ENCODE peak calls at places on chromosomes 12 and 14, in nine cellular contexts. One of them, this sample, is unnamed.

GRCh38 chr12:92977326-92977725 is 48.2 kb upstream of the EEA1 start:
- DNase-seq in MM.1S: no peak
- DNase-seq in HCT116: no peak
- DNase-seq in fibroblast of lung: no peak
- DNase-seq in astrocyte: no peak
- DNase-seq in K562: no peak
- DNase-seq in mammary epithelial cell: peak; percentile 35
- DNase-seq in H1: no peak
- DNase-seq in PC-3: no peak
- DNase-seq in this sample: no peak

GRCh38 chr14:51328089-51328941 is 88.3 kb downstream of the TMX1 start:
- DNase-seq in MM.1S: peak; percentile 56
- DNase-seq in HCT116: no peak
- DNase-seq in fibroblast of lung: peak; percentile 83
- DNase-seq in astrocyte: peak; percentile 78
- DNase-seq in K562: no peak
- DNase-seq in mammary epithelial cell: peak; percentile 80
- DNase-seq in H1: no peak
- DNase-seq in PC-3: peak; percentile 41
- DNase-seq in this sample: no peak

GRCh38 chr14:86683525-86683924 is 1153.6 kb downstream of the FLRT2 start:
- DNase-seq in MM.1S: no peak
- DNase-seq in HCT116: no peak
- DNase-seq in fibroblast of lung: no peak
- DNase-seq in astrocyte: no peak
- DNase-seq in K562: no peak
- DNase-seq in mammary epithelial cell: no peak
- DNase-seq in H1: no peak
- DNase-seq in PC-3: no peak
- DNase-seq in this sample: no peak

GRCh38 chr12:52867636-52868035 is 18.8 kb upstream of the KRT78 start:
- DNase-seq in MM.1S: no peak
- DNase-seq in HCT116: no peak
- DNase-seq in fibroblast of lung: no peak
- DNase-seq in astrocyte: no peak
- DNase-seq in K562: no peak
- DNase-seq in mammary epithelial cell: peak; percentile 59
- DNase-seq in H1: no peak
- DNase-seq in PC-3: no peak
- DNase-seq in this sample: no peak

GRCh38 chr12:91098942-91099341 is 12.4 kb downstream of the LUM start:
- DNase-seq in MM.1S: no peak
- DNase-seq in HCT116: peak; percentile 24
- DNase-seq in fibroblast of lung: peak; percentile 96
- DNase-seq in astrocyte: peak; percentile 95
- DNase-seq in K562: no peak
- DNase-seq in mammary epithelial cell: peak; percentile 76
- DNase-seq in H1: no peak
- DNase-seq in PC-3: peak; percentile 77
- DNase-seq in this sample: peak; percentile 77

GRCh38 chr14:31380106-31380505 is 40.2 kb downstream of the HEATR5A start:
- DNase-seq in MM.1S: no peak
- DNase-seq in HCT116: no peak
- DNase-seq in fibroblast of lung: peak; percentile 67
- DNase-seq in astrocyte: peak; percentile 61
- DNase-seq in K562: no peak
- DNase-seq in mammary epithelial cell: no peak
- DNase-seq in H1: no peak
- DNase-seq in PC-3: no peak
- DNase-seq in this sample: no peak

GRCh38 chr12:12010277-12011031 is 60.3 kb upstream of the BCL2L14 start:
- DNase-seq in MM.1S: peak; percentile 69
- DNase-seq in HCT116: no peak
- DNase-seq in fibroblast of lung: peak; percentile 93
- DNase-seq in astrocyte: peak; percentile 91
- DNase-seq in K562: no peak
- DNase-seq in mammary epithelial cell: peak; percentile 88
- DNase-seq in H1: no peak
- DNase-seq in PC-3: peak; percentile 54
- DNase-seq in this sample: no peak

GRCh38 chr14:56065621-56066295 is 52.5 kb upstream of the PELI2 start:
- DNase-seq in MM.1S: no peak
- DNase-seq in HCT116: no peak
- DNase-seq in fibroblast of lung: no peak
- DNase-seq in astrocyte: no peak
- DNase-seq in K562: no peak
- DNase-seq in mammary epithelial cell: no peak
- DNase-seq in H1: no peak
- DNase-seq in PC-3: no peak
- DNase-seq in this sample: no peak

GRCh38 chr12:56087220-56087619 is 7.3 kb downstream of the ERBB3 start:
- DNase-seq in MM.1S: no peak
- DNase-seq in HCT116: no peak
- DNase-seq in fibroblast of lung: no peak
- DNase-seq in astrocyte: no peak
- DNase-seq in K562: no peak
- DNase-seq in mammary epithelial cell: no peak
- DNase-seq in H1: no peak
- DNase-seq in PC-3: peak; percentile 11
- DNase-seq in this sample: no peak

GRCh38 chr12:1566449-1567135 is 27.8 kb downstream of the FBXL14 start:
- DNase-seq in MM.1S: no peak
- DNase-seq in HCT116: no peak
- DNase-seq in fibroblast of lung: no peak
- DNase-seq in astrocyte: no peak
- DNase-seq in K562: peak; percentile 48
- DNase-seq in mammary epithelial cell: no peak
- DNase-seq in H1: no peak
- DNase-seq in PC-3: no peak
- DNase-seq in this sample: no peak

GRCh38 chr14:78902010-78902623 is 731.9 kb downstream of the NRXN3 start:
- DNase-seq in MM.1S: peak; percentile 21
- DNase-seq in HCT116: no peak
- DNase-seq in fibroblast of lung: peak; percentile 41
- DNase-seq in astrocyte: peak; percentile 19
- DNase-seq in K562: peak; percentile 4
- DNase-seq in mammary epithelial cell: peak; percentile 11
- DNase-seq in H1: peak; percentile 63
- DNase-seq in PC-3: peak; percentile 29
- DNase-seq in this sample: peak; percentile 66

GRCh38 chr14:50657753-50658152 is 10.4 kb downstream of the SAV1 start:
- DNase-seq in MM.1S: no peak
- DNase-seq in HCT116: no peak
- DNase-seq in fibroblast of lung: no peak
- DNase-seq in astrocyte: no peak
- DNase-seq in K562: no peak
- DNase-seq in mammary epithelial cell: no peak
- DNase-seq in H1: no peak
- DNase-seq in PC-3: no peak
- DNase-seq in this sample: no peak

GRCh38 chr14:26905219-26905618 is 307.4 kb upstream of the NOVA1 start:
- DNase-seq in MM.1S: no peak
- DNase-seq in HCT116: no peak
- DNase-seq in fibroblast of lung: no peak
- DNase-seq in astrocyte: no peak
- DNase-seq in K562: no peak
- DNase-seq in mammary epithelial cell: no peak
- DNase-seq in H1: no peak
- DNase-seq in PC-3: peak; percentile 13
- DNase-seq in this sample: no peak

GRCh38 chr12:49298160-49298559 is 3.2 kb downstream of the PRPH start:
- DNase-seq in MM.1S: no peak
- DNase-seq in HCT116: no peak
- DNase-seq in fibroblast of lung: no peak
- DNase-seq in astrocyte: no peak
- DNase-seq in K562: peak; percentile 12
- DNase-seq in mammary epithelial cell: no peak
- DNase-seq in H1: no peak
- DNase-seq in PC-3: peak; percentile 44
- DNase-seq in this sample: no peak

GRCh38 chr12:49296034-49296835 is 1.3 kb downstream of the PRPH start:
- DNase-seq in MM.1S: peak; percentile 42
- DNase-seq in HCT116: no peak
- DNase-seq in fibroblast of lung: no peak
- DNase-seq in astrocyte: no peak
- DNase-seq in K562: peak; percentile 94
- DNase-seq in mammary epithelial cell: no peak
- DNase-seq in H1: peak; percentile 91
- DNase-seq in PC-3: peak; percentile 64
- DNase-seq in this sample: peak; percentile 63

GRCh38 chr12:49295087-49296001 is at the start of gene PRPH:
- DNase-seq in MM.1S: no peak
- DNase-seq in HCT116: no peak
- DNase-seq in fibroblast of lung: no peak
- DNase-seq in astrocyte: no peak
- DNase-seq in K562: no peak
- DNase-seq in mammary epithelial cell: no peak
- DNase-seq in H1: peak; percentile 77
- DNase-seq in PC-3: no peak
- DNase-seq in this sample: no peak

GRCh38 chr12:49297695-49298060 is 2.7 kb downstream of the PRPH start:
- DNase-seq in MM.1S: no peak
- DNase-seq in HCT116: no peak
- DNase-seq in fibroblast of lung: no peak
- DNase-seq in astrocyte: no peak
- DNase-seq in K562: no peak
- DNase-seq in mammary epithelial cell: no peak
- DNase-seq in H1: no peak
- DNase-seq in PC-3: no peak
- DNase-seq in this sample: no peak

DNA sequence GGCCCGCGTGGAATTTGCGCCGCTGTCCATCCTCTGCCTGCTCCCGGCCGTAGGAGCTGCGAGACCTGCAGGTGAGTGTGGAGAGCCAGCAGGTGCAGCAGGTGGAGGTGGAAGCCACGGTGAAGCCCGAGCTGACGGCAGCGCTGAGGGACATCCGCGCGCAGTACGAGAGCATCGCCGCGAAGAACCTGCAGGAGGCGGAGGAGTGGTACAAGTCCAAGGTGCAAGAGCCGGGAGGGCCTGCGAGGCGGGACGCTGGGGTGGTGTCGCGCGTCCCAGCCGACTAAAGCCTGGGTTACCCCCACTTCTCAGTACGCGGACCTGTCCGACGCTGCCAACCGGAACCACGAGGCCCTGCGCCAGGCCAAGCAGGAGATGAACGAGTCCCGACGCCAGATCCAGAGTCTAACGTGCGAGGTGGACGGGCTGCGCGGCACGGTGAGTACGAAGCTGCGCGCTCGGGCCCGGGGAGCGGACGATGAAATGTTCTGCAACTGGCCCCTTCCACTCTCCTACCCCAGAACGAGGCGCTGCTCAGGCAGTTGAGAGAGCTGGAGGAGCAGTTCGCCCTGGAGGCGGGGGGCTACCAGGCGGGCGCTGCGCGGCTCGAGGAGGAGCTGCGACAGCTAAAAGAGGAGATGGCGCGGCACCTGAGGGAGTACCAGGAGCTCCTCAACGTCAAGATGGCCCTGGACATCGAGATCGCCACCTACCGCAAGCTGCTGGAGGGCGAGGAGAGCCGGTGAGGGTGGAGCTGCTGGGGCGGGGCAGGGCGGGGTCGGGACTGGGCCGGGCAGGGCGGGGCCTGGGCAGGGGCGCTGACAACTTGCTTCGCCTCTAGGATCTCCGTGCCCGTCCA is 2.1 kb downstream of the PRPH start:
- DNase-seq in MM.1S: peak; percentile 39
- DNase-seq in HCT116: peak; percentile 62
- DNase-seq in fibroblast of lung: no peak
- DNase-seq in astrocyte: no peak
- DNase-seq in K562: peak; percentile 91
- DNase-seq in mammary epithelial cell: peak; percentile 55
- DNase-seq in H1: peak; percentile 81
- DNase-seq in PC-3: peak; percentile 79
- DNase-seq in this sample: peak; percentile 59
- TF ChIP-seq EZH2 in MM.1S: peak; percentile 57
- TF ChIP-seq EZH2 in HCT116: no peak
- TF ChIP-seq EZH2 in fibroblast of lung: peak; percentile 77
- TF ChIP-seq EZH2 in astrocyte: peak; percentile 91
- TF ChIP-seq EZH2 in K562: no peak
- TF ChIP-seq EZH2 in mammary epithelial cell: peak; percentile 0
- TF ChIP-seq EZH2 in H1: peak; percentile 78
- TF ChIP-seq EZH2 in PC-3: no peak
- TF ChIP-seq EZH2 in this sample: peak; percentile 36

DNA sequence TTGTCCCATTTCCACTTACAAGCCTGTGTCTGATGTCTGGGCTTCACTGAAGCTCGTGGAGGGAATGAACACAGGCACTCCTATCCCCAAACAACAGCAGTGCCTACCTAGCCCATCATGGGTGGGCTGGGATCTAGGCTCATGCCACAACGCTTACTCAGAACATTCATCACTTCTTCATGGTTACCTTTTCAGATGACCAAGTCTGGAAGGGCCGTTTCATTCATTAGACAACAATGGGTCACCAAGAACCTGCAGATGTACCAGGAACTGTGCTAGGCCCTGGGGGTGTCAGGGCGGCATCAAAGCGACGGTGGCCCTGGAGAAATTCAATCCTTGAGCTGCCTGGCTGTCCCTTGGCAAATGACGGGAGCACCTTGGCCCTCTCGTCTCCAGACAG is 64.9 kb upstream of the FZD10 start:
- DNase-seq in MM.1S: no peak
- DNase-seq in HCT116: no peak
- DNase-seq in fibroblast of lung: no peak
- DNase-seq in astrocyte: no peak
- DNase-seq in K562: no peak
- DNase-seq in mammary epithelial cell: no peak
- DNase-seq in H1: no peak
- DNase-seq in PC-3: no peak
- DNase-seq in this sample: no peak
- H2AFZ ChIP-seq in MM.1S: no peak overlapping the region
- H2AFZ ChIP-seq in HCT116: no peak overlapping the region
- H2AFZ ChIP-seq in fibroblast of lung: no peak overlapping the region
- H2AFZ ChIP-seq in astrocyte: no peak overlapping the region
- H2AFZ ChIP-seq in K562: no peak overlapping the region
- H2AFZ ChIP-seq in mammary epithelial cell: no peak overlapping the region
- H2AFZ ChIP-seq in H1: no peak overlapping the region
- H2AFZ ChIP-seq in PC-3: no peak overlapping the region
- H2AFZ ChIP-seq in this sample: no peak overlapping the region

DNA sequence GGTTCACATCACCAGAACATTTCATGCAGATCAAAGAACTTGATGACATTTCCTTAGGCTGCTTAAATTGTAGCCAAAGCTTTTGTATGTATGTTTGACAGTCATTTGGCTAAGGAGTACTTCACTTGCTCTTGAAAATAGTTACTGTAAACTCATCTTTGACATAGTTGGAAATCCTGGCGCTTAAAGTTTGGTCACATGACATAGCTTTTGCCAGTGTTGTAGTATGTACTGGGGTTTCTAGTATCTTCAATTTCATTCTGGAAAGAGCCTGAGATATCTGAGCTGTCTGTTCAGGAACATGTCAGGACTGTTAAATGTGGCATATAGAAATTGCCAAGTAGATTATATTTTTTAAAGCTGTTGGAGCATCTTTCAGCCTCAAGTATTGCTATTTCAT is 55.7 kb downstream of the WDR20 start:
- DNase-seq in MM.1S: no peak
- DNase-seq in HCT116: no peak
- DNase-seq in fibroblast of lung: no peak
- DNase-seq in astrocyte: no peak
- DNase-seq in K562: no peak
- DNase-seq in mammary epithelial cell: no peak
- DNase-seq in H1: no peak
- DNase-seq in PC-3: no peak
- DNase-seq in this sample: no peak
- H3K27ac ChIP-seq in MM.1S: no peak overlapping the region
- H3K27ac ChIP-seq in HCT116: no peak overlapping the region
- H3K27ac ChIP-seq in fibroblast of lung: no peak overlapping the region
- H3K27ac ChIP-seq in astrocyte: no peak overlapping the region
- H3K27ac ChIP-seq in K562: no peak overlapping the region
- H3K27ac ChIP-seq in mammary epithelial cell: no peak overlapping the region
- H3K27ac ChIP-seq in H1: no peak overlapping the region
- H3K27ac ChIP-seq in PC-3: no peak overlapping the region
- H3K27ac ChIP-seq in this sample: no peak overlapping the region

GRCh38 chr14:73714656-73715081 is 485 bp upstream of the PNMA1 start:
- DNase-seq in MM.1S: no peak
- DNase-seq in HCT116: no peak
- DNase-seq in fibroblast of lung: peak; percentile 39
- DNase-seq in astrocyte: no peak
- DNase-seq in K562: no peak
- DNase-seq in mammary epithelial cell: no peak
- DNase-seq in H1: no peak
- DNase-seq in PC-3: peak; percentile 39
- DNase-seq in this sample: no peak
- TF ChIP-seq EZH2 in MM.1S: no peak
- TF ChIP-seq EZH2 in HCT116: no peak
- TF ChIP-seq EZH2 in fibroblast of lung: no peak
- TF ChIP-seq EZH2 in astrocyte: no peak
- TF ChIP-seq EZH2 in K562: no peak
- TF ChIP-seq EZH2 in mammary epithelial cell: no peak
- TF ChIP-seq EZH2 in H1: no peak
- TF ChIP-seq EZH2 in PC-3: no peak
- TF ChIP-seq EZH2 in this sample: no peak